ENCODE peak calls at places on chromosomes 3 and 15, in six cellular contexts. One of them, this sample, is unnamed.

GRCh38 chr15:98896802-98897732 is 110.5 kb downstream of the PGPEP1L start:
- DNase-seq in AG04449: peak; percentile 100
- DNase-seq in fibroblast of pulmonary artery: peak; percentile 99
- DNase-seq in GM06990: no peak
- DNase-seq in mucosa of descending colon: no peak
- DNase-seq in cardiac fibroblast: peak; percentile 99
- DNase-seq in this sample: no peak

GRCh38 chr15:64701482-64701881 is 73.9 kb downstream of the RBPMS2 start:
- DNase-seq in AG04449: no peak
- DNase-seq in fibroblast of pulmonary artery: no peak
- DNase-seq in GM06990: no peak
- DNase-seq in mucosa of descending colon: no peak
- DNase-seq in cardiac fibroblast: no peak
- DNase-seq in this sample: no peak

GRCh38 chr15:83709246-83709645 is 55.3 kb downstream of the ADAMTSL3 start:
- DNase-seq in AG04449: no peak
- DNase-seq in fibroblast of pulmonary artery: no peak
- DNase-seq in GM06990: no peak
- DNase-seq in mucosa of descending colon: no peak
- DNase-seq in cardiac fibroblast: peak; percentile 70
- DNase-seq in this sample: no peak

GRCh38 chr15:34109775-34110663 is 8.1 kb downstream of the PGBD4 start:
- DNase-seq in AG04449: no peak
- DNase-seq in fibroblast of pulmonary artery: peak; percentile 69
- DNase-seq in GM06990: peak; percentile 4
- DNase-seq in mucosa of descending colon: no peak
- DNase-seq in cardiac fibroblast: peak; percentile 72
- DNase-seq in this sample: no peak

GRCh38 chr3:178289544-178290160 is 246.6 kb upstream of the KCNMB2 start:
- DNase-seq in AG04449: no peak
- DNase-seq in fibroblast of pulmonary artery: peak; percentile 60
- DNase-seq in GM06990: no peak
- DNase-seq in mucosa of descending colon: no peak
- DNase-seq in cardiac fibroblast: peak; percentile 75
- DNase-seq in this sample: no peak

GRCh38 chr15:99671926-99672701 is 61.1 kb downstream of the LYSMD4 start:
- DNase-seq in AG04449: no peak
- DNase-seq in fibroblast of pulmonary artery: peak; percentile 6
- DNase-seq in GM06990: no peak
- DNase-seq in mucosa of descending colon: no peak
- DNase-seq in cardiac fibroblast: no peak
- DNase-seq in this sample: no peak

GRCh38 chr3:171813897-171814460 is 3.7 kb upstream of the PLD1 start:
- DNase-seq in AG04449: no peak
- DNase-seq in fibroblast of pulmonary artery: peak; percentile 68
- DNase-seq in GM06990: no peak
- DNase-seq in mucosa of descending colon: no peak
- DNase-seq in cardiac fibroblast: peak; percentile 82
- DNase-seq in this sample: no peak

GRCh38 chr15:89164712-89165211 is 56.6 kb downstream of the RLBP1 start:
- DNase-seq in AG04449: no peak
- DNase-seq in fibroblast of pulmonary artery: no peak
- DNase-seq in GM06990: no peak
- DNase-seq in mucosa of descending colon: no peak
- DNase-seq in cardiac fibroblast: no peak
- DNase-seq in this sample: no peak

GRCh38 chr3:146471012-146471411 is 1.7 kb upstream of the PLSCR2 start:
- DNase-seq in AG04449: no peak
- DNase-seq in fibroblast of pulmonary artery: no peak
- DNase-seq in GM06990: no peak
- DNase-seq in mucosa of descending colon: no peak
- DNase-seq in cardiac fibroblast: no peak
- DNase-seq in this sample: no peak

GRCh38 chr3:50226888-50227389 is 9.1 kb upstream of the GNAI2 start:
- DNase-seq in AG04449: no peak
- DNase-seq in fibroblast of pulmonary artery: peak; percentile 38
- DNase-seq in GM06990: no peak
- DNase-seq in mucosa of descending colon: no peak
- DNase-seq in cardiac fibroblast: peak; percentile 45
- DNase-seq in this sample: no peak

GRCh38 chr3:57060089-57060829 is at the start of gene SPATA12:
- DNase-seq in AG04449: peak; percentile 9
- DNase-seq in fibroblast of pulmonary artery: peak; percentile 87
- DNase-seq in GM06990: no peak
- DNase-seq in mucosa of descending colon: peak; percentile 88
- DNase-seq in cardiac fibroblast: peak; percentile 89
- DNase-seq in this sample: no peak

GRCh38 chr15:74580538-74581350 is 34.9 kb upstream of the CLK3 start:
- DNase-seq in AG04449: no peak
- DNase-seq in fibroblast of pulmonary artery: no peak
- DNase-seq in GM06990: no peak
- DNase-seq in mucosa of descending colon: no peak
- DNase-seq in cardiac fibroblast: no peak
- DNase-seq in this sample: no peak

GRCh38 chr3:99419111-99419510 is 219.3 kb upstream of the COL8A1 start:
- DNase-seq in AG04449: peak; percentile 77
- DNase-seq in fibroblast of pulmonary artery: peak; percentile 54
- DNase-seq in GM06990: no peak
- DNase-seq in mucosa of descending colon: no peak
- DNase-seq in cardiac fibroblast: peak; percentile 88
- DNase-seq in this sample: no peak

GRCh38 chr3:4856986-4857385 is 122.3 kb upstream of the BHLHE40 start:
- DNase-seq in AG04449: no peak
- DNase-seq in fibroblast of pulmonary artery: no peak
- DNase-seq in GM06990: no peak
- DNase-seq in mucosa of descending colon: no peak
- DNase-seq in cardiac fibroblast: no peak
- DNase-seq in this sample: no peak

GRCh38 chr3:186367631-186368030 is 5.6 kb upstream of the DGKG start:
- DNase-seq in AG04449: no peak
- DNase-seq in fibroblast of pulmonary artery: no peak
- DNase-seq in GM06990: no peak
- DNase-seq in mucosa of descending colon: no peak
- DNase-seq in cardiac fibroblast: no peak
- DNase-seq in this sample: no peak

DNA sequence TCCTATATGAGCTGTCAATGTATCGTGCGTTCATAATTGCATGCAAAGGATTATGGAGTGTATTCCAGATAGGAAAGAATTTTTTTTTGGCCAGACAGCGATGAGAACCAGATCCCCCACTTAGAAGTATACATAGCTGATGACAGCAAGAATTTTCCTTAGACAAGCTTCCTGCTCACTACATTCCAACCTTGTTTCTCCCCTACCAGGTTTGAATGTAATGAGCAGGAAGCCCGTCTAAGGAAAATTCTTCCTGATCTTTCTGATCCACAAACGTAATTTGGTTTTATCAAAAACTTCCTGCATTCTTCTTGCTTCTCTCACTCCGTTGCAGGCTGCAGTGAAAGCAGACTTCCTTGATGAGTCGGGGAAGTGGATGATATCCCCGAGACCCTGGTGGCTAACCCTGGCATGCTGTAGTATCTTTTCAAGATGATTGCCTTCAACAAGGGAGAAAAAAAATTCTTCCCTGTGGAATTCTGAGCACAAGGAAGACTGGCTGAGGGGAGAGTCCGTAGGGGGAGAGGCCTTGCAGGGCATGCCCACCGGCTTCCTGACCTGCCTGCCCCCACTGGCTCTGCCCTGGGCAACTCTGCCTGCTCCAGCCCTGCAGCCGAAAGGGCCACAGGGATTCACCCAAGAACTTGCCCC is 243.1 kb downstream of the TLE3 start:
- DNase-seq in AG04449: peak; percentile 93
- DNase-seq in fibroblast of pulmonary artery: peak; percentile 95
- DNase-seq in GM06990: no peak
- DNase-seq in mucosa of descending colon: no peak
- DNase-seq in cardiac fibroblast: peak; percentile 65
- DNase-seq in this sample: no peak
- TF ChIP-seq CTCF in AG04449: no peak
- TF ChIP-seq CTCF in fibroblast of pulmonary artery: no peak
- TF ChIP-seq CTCF in GM06990: no peak
- TF ChIP-seq CTCF in mucosa of descending colon: no peak
- TF ChIP-seq CTCF in cardiac fibroblast: no peak
- TF ChIP-seq CTCF in this sample: no peak

DNA sequence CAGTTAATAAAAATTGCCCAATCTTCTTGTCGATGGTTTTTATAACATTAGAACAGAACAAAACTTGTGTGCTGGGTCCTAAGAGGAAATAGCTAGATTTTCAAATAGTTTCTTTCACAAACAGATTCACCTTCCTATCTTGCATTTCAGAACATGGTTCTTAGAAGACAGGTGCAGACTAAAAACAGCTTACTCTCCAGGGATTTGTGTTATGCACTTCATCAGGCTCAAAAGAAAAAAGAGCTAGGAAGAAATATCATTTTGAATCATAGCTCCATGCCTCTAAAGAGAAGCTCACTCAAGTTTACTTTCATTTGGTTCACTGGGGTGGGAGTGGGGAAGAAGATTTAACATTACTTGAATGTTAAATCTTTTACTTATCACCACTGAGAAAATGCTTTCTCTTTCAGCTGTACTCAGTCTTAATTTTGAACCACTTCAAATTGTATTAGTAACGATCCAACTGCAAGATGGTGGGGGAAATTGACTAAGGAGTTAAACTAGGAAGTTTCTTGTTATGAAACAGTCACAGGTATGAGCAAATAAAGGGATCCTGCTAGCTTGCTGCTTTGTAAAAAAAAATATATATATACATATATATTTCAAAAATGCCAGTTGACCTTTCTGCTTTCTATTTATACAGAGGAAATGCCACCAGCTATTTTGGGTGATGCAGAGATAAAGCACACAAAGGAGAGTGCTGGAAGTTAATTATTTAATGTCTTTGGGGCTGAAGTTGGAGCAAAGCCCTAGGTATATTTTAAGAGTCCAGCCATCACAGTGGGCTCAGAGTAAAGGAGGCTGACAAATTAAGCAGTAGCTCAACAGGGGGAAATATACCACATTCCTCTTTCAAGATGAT is 28.3 kb upstream of the NUDT16 start:
- DNase-seq in AG04449: no peak
- DNase-seq in fibroblast of pulmonary artery: no peak
- DNase-seq in GM06990: no peak
- DNase-seq in mucosa of descending colon: no peak
- DNase-seq in cardiac fibroblast: no peak
- DNase-seq in this sample: no peak
- H3K4me3 ChIP-seq in AG04449: no peak overlapping the region
- H3K4me3 ChIP-seq in fibroblast of pulmonary artery: no peak overlapping the region
- H3K4me3 ChIP-seq in GM06990: no peak overlapping the region
- H3K4me3 ChIP-seq in mucosa of descending colon: no peak overlapping the region
- H3K4me3 ChIP-seq in cardiac fibroblast: no peak overlapping the region
- H3K4me3 ChIP-seq in this sample: no peak overlapping the region

GRCh38 chr15:67832031-67832551 is 6.8 kb downstream of the SKOR1 start:
- DNase-seq in AG04449: no peak
- DNase-seq in fibroblast of pulmonary artery: peak; percentile 57
- DNase-seq in GM06990: no peak
- DNase-seq in mucosa of descending colon: no peak
- DNase-seq in cardiac fibroblast: peak; percentile 55
- DNase-seq in this sample: no peak
- TF ChIP-seq CTCF in AG04449: peak; percentile 56
- TF ChIP-seq CTCF in fibroblast of pulmonary artery: peak; percentile 48
- TF ChIP-seq CTCF in GM06990: peak; percentile 45
- TF ChIP-seq CTCF in mucosa of descending colon: peak; percentile 8
- TF ChIP-seq CTCF in cardiac fibroblast: peak; percentile 37
- TF ChIP-seq CTCF in this sample: peak; percentile 34

DNA sequence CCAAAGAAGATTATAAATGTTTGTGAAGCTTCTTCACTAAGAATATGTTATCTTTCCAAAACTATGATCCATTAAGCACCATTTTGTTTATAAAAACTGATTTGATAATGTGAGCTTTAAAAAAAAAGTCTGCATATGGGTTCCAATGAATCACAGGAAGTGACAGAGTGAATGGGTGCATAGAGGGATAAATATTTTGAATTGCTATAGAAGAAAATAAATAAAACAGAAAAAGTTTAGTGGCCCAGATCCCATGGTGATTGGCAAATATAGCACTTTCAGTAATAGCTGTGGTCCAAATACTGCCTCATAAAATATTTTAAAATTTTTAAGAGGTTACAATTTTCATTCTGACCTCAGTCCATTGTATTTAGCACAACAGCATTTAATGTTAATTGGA is 19.2 kb downstream of the CPA3 start:
- DNase-seq in AG04449: no peak
- DNase-seq in fibroblast of pulmonary artery: peak; percentile 24
- DNase-seq in GM06990: no peak
- DNase-seq in mucosa of descending colon: no peak
- DNase-seq in cardiac fibroblast: peak; percentile 72
- DNase-seq in this sample: no peak
- H3K4me3 ChIP-seq in AG04449: no peak overlapping the region
- H3K4me3 ChIP-seq in fibroblast of pulmonary artery: no peak overlapping the region
- H3K4me3 ChIP-seq in GM06990: no peak overlapping the region
- H3K4me3 ChIP-seq in mucosa of descending colon: no peak overlapping the region
- H3K4me3 ChIP-seq in cardiac fibroblast: no peak overlapping the region
- H3K4me3 ChIP-seq in this sample: no peak overlapping the region

GRCh38 chr15:90903733-90904536 is 833 bp downstream of the MAN2A2 start:
- DNase-seq in AG04449: no peak
- DNase-seq in fibroblast of pulmonary artery: no peak
- DNase-seq in GM06990: no peak
- DNase-seq in mucosa of descending colon: peak; percentile 48
- DNase-seq in cardiac fibroblast: no peak
- DNase-seq in this sample: no peak
- TF ChIP-seq CTCF in AG04449: no peak
- TF ChIP-seq CTCF in fibroblast of pulmonary artery: no peak
- TF ChIP-seq CTCF in GM06990: no peak
- TF ChIP-seq CTCF in mucosa of descending colon: no peak
- TF ChIP-seq CTCF in cardiac fibroblast: no peak
- TF ChIP-seq CTCF in this sample: no peak

GRCh38 chr15:31217566-31218270 is 108.9 kb upstream of the KLF13 start:
- DNase-seq in AG04449: no peak
- DNase-seq in fibroblast of pulmonary artery: no peak
- DNase-seq in GM06990: no peak
- DNase-seq in mucosa of descending colon: no peak
- DNase-seq in cardiac fibroblast: no peak
- DNase-seq in this sample: no peak
- H3K4me3 ChIP-seq in AG04449: no peak overlapping the region
- H3K4me3 ChIP-seq in fibroblast of pulmonary artery: no peak overlapping the region
- H3K4me3 ChIP-seq in GM06990: no peak overlapping the region
- H3K4me3 ChIP-seq in mucosa of descending colon: no peak overlapping the region
- H3K4me3 ChIP-seq in cardiac fibroblast: no peak overlapping the region
- H3K4me3 ChIP-seq in this sample: no peak overlapping the region

This sample was measured in GM12864.